ENCODE peak calls at places on chromosomes 12 and 14, in five cellular contexts. N, B, Y, G and C are unnamed samples.

GRCh38 chr14:77014004-77014604 is 14.4 kb downstream of the IRF2BPL start:
- DNase-seq in N (no peak), B (peak), Y (no peak), G (peak), C (no peak)

GRCh38 chr14:64444984-64445845 is 20.1 kb upstream of the AKAP5 start:
- DNase-seq in N (no peak), B (peak), Y (peak), G (peak), C (no peak)

GRCh38 chr14:93946506-93947170 is 19.5 kb downstream of the FAM181A start:
- DNase-seq in N (no peak), B (peak), Y (peak), G (peak), C (no peak)

GRCh38 chr12:90337018-90337417 is 618.0 kb downstream of the CCER1 start:
- DNase-seq in N (no peak), B (no peak), Y (no peak), G (no peak), C (no peak)

GRCh38 chr14:84792722-84793410 is 737.1 kb upstream of the FLRT2 start:
- DNase-seq in N (no peak), B (peak), Y (peak), G (no peak), C (no peak)

GRCh38 chr12:100926669-100927248 is 132.2 kb downstream of the ANO4 start:
- DNase-seq in N (peak), B (peak), Y (peak), G (peak), C (peak)

GRCh38 chr14:36519431-36520321 is at the start of gene NKX2-1:
- DNase-seq in N (peak), B (peak), Y (no peak), G (no peak), C (peak)

GRCh38 chr12:113505941-113506340 is 34.3 kb upstream of the LHX5 start:
- DNase-seq in N (no peak), B (no peak), Y (no peak), G (no peak), C (no peak)

GRCh38 chr12:55657282-55657681 is 20.6 kb downstream of the OR10P1 start:
- DNase-seq in N (no peak), B (no peak), Y (no peak), G (no peak), C (peak)

GRCh38 chr14:59464651-59465569 is at the start of gene GPR135:
- DNase-seq in N (peak), B (peak), Y (peak), G (peak), C (peak)
- H3K4ac ChIP-seq in N (no peak), B (no peak), Y (peak), G (peak), C (no peak)

GRCh38 chr14:61323970-61324369 is 2.6 kb downstream of the PRKCH start:
- DNase-seq in N (no peak), B (no peak), Y (no peak), G (no peak), C (no peak)
- H3K4ac ChIP-seq in N (no peak), B (no peak), Y (no peak), G (no peak), C (no peak)

DNA sequence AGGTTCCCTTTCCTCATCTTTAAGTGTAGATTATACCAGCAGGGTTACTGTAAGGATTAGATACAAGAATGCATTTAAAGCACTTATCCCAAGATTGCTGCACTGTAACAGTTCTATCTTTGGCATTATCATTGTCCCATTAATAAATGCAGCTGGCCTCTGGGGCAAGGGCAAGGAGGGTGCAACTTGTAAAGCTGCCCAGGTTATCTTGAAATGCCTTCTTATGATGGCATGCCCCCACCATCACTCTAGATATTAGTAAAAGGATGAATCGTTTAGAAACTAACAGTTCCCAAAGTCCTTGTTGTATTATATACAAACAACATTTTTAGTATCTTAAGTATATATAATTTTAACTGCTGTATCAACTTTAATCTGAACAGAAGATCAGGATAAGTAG is 6.8 kb downstream of the LTA4H start:
- DNase-seq in N (no peak), B (no peak), Y (no peak), G (no peak), C (no peak)
- H3K4ac ChIP-seq in N (no peak), B (no peak), Y (no peak), G (no peak), C (no peak)

DNA sequence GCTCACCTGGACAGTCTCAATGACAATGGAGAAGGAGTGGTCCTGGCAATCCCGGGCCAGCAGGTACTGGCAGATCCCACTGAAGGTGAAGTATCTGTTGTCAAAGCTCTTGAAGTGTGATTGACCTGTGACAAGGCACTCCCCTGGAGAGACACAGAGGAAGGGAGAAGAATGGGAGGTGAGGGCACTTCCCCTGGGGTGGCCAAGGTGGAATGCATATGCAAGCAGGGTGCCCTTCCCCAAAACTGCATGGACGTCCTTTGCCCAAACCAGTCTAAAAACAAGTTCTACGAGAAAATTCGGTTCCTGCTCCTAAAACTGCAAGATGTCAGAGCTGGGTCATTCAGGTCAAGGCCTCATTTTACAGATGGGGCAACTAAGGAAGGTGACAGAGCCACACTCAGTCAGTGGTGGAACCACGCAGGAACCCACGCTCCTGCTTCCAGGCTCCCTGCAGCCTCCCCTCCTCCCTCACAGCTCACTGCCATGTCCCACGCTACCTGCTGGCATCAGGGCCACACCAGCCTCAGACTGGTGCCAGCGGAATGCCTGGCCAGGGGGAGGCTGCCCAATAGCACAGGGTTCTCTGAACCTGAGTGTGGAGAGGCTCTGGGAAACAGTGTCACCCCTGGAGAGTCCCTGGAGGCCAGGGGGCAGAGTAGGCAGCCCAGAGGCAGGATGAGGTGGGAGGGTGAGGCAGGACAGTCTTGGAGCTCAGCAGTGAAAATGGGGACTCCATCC is 59.2 kb downstream of the VWF start:
- DNase-seq in N (no peak), B (no peak), Y (no peak), G (no peak), C (no peak)
- H3K4ac ChIP-seq in N (no peak), B (no peak), Y (no peak), G (peak), C (no peak)

DNA sequence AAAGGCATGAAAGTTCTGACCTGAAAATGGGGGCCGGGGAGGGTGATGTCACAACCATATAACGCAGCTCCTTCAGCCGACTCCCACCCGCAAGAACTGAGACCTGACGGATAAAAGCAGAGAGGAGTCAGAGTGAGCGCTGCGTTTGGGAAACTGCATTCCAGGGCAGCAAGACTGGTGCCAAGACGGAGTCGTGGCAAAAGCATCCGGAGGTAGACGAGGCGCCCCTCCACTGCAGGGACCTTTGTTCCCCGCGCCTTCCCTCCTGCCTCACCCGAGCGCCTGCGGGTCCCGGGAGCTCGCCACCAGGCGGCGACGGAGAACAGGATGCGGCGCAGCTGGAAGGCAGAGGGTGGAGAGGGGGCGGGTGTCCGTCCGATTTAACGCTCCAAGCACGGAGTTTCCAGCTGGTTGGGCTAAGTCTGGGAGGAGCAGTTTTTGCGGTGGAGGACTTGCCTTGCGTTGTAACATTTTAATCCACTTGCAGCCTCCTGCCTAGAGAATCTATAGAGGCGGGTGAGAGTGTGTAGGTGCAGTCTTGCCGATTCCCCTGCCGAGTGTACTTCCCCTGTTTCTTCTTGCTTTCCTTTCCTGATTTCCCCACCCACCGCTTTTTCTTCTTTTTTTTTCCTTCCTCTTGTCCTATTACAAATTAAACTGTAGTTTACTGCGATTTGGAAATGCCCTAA is 1.2 kb upstream of the CPNE8 start:
- DNase-seq in N (peak), B (peak), Y (peak), G (no peak), C (peak)
- H3K4ac ChIP-seq in N (no peak), B (peak), Y (no peak), G (no peak), C (no peak)

DNA sequence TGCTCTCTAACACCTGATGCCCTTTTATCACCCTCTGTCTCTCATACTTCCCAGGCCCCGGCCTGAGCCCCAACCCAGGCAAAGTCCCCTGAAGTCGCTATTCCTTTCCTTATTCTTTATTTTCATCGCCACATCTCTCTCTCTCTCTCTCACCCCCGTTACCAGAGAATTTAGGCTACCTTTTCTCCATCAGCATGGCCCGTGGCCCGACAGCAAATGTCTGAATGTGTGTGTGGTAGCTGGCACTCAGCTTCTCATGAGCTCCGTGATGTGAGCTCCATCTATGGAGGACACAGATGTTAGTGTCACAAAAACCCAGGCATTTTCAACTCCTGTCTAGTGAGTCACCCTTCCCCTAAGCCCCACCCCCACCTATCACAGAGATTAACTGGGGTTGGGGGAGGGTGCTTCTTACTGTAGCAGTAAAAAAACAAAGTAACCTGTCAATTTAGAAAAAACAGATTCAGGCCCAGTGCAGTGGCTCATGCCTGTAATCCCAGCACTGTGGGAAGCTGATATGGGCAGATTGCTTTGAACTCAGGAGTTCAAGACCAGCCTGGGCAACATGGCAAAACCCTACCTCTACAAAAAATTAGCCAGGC is 53.8 kb downstream of the VCPKMT start:
- DNase-seq in N (no peak), B (peak), Y (peak), G (peak), C (no peak)
- H3K4ac ChIP-seq in N (no peak), B (no peak), Y (peak), G (peak), C (no peak)

DNA sequence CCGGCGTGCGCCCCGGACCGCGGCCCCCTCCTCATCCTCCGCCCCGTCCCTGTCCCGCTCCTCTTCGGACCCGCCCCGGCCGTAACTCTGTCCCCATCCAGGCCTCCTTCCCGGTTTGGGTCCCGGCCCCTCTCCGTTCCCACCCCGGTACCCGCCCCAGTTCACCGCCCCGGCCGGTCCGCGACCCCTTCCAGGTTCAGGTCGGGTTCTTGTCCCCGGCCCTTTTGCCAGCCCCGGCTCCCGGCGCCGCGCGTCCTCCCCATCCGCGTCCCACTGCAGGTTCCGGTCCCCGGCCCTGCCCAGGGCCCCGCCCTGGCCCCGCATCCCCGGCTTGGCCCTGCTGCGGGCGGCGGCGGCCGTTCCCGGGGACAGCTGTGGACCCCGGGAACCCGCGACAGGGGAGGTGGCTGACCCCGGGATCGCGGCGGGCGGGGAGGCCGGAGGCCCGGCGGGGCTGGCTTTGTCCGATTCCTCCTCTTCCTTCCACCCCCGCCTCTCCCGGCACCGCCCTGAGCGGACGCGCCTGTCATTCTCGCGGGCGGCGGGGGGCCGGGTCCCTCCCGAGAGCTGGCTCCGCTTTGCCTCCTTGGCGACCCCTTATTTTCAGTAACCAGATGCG is 601 bp downstream of the KLC1 start:
- DNase-seq in N (peak), B (peak), Y (peak), G (no peak), C (peak)
- H3K4ac ChIP-seq in N (peak), B (peak), Y (peak), G (peak), C (no peak)

GRCh38 chr14:24080142-24080530 is 8.8 kb downstream of the CPNE6 start:
- DNase-seq in N (no peak), B (no peak), Y (no peak), G (no peak), C (no peak)
- H3K4ac ChIP-seq in N (no peak), B (no peak), Y (no peak), G (no peak), C (no peak)